ENCODE peak calls at places on chromosomes 5 and 9, in eight cellular contexts. R is foreskin fibroblast; U is astrocyte of the spinal cord; E is DMS53; F is activated CD4-positive, alpha-beta memory T cell treated with anti-CD3 and anti-CD28 coated beads, Interleukin-2, amount 10 ng/mL, durations not matched to agents 7 days and 5 days; X is Right ventricle myocardium inferior; A is H54; T is MCF 10A. Z is an unnamed sample.

GRCh38 chr9:88803551-88804288 is 187.5 kb upstream of the S1PR3 start:
- DNase-seq in R (no peak), U (no peak), E (no peak), F (no peak), X (no peak), A (no peak), T (peak), Z (peak)

GRCh38 chr5:116658141-116658540 is 83.5 kb upstream of the SEMA6A start:
- DNase-seq in R (no peak), U (no peak), E (no peak), F (no peak), X (no peak), A (no peak), T (no peak), Z (no peak)

GRCh38 chr9:33187519-33188218 is 20.5 kb upstream of the B4GALT1 start:
- DNase-seq in R (peak), U (peak), E (no peak), F (no peak), X (no peak), A (no peak), T (no peak), Z (no peak)

GRCh38 chr5:37272564-37272963 is 23.4 kb upstream of the CPLANE1 start:
- DNase-seq in R (no peak), U (peak), E (no peak), F (no peak), X (no peak), A (peak), T (peak), Z (no peak)

GRCh38 chr5:174056064-174056842 is 10.7 kb downstream of the NSG2 start:
- DNase-seq in R (no peak), U (no peak), E (peak), F (no peak), X (no peak), A (no peak), T (peak), Z (no peak)

GRCh38 chr9:76004526-76004925 is 114.1 kb downstream of the PCSK5 start:
- DNase-seq in R (no peak), U (no peak), E (no peak), F (no peak), X (no peak), A (no peak), T (no peak), Z (no peak)

GRCh38 chr9:120742951-120743416 is 28.7 kb upstream of the MEGF9 start:
- DNase-seq in R (no peak), U (no peak), E (peak), F (no peak), X (no peak), A (peak), T (peak), Z (peak)

GRCh38 chr5:157390179-157390923 is 69.7 kb upstream of the NIPAL4 start:
- DNase-seq in R (peak), U (peak), E (peak), F (peak), X (no peak), A (peak), T (peak), Z (no peak)

GRCh38 chr9:89658401-89658800 is 53.6 kb downstream of the GADD45G start:
- DNase-seq in R (no peak), U (no peak), E (no peak), F (no peak), X (no peak), A (no peak), T (no peak), Z (peak)